ENCODE peak calls at places on chromosomes 11 and 22, in six cellular contexts. X is mammary epithelial cell; L is cardiac fibroblast; A is CD4-positive, alpha-beta T cell; G is epithelial cell of esophagus; D is osteocyte. T is an unnamed sample.

GRCh38 chr11:6850526-6850925 is 5.0 kb downstream of the OR10A5 start:
- DNase-seq in G (no peak), X (no peak), D (no peak), L (no peak), A (no peak), T (no peak)

GRCh38 chr11:108117746-108118371 is 3.5 kb upstream of the ACAT1 start:
- DNase-seq in G (peak), A (no peak), L (peak), X (peak), D (no peak), T (no peak)

GRCh38 chr11:128504489-128504888 is 82.9 kb downstream of the ETS1 start:
- DNase-seq in A (no peak), L (no peak), X (no peak), G (no peak), D (no peak), T (no peak)

GRCh38 chr11:75768909-75769771 is 562 bp downstream of the DGAT2 start:
- DNase-seq in D (no peak), A (no peak), G (peak), L (no peak), X (no peak), T (no peak)

GRCh38 chr22:48850658-48851287 is 976.9 kb downstream of the BRD1 start:
- DNase-seq in G (no peak), X (no peak), D (no peak), A (no peak), L (no peak), T (no peak)

GRCh38 chr22:46964773-46965550 is 202.5 kb downstream of the TBC1D22A start:
- DNase-seq in A (no peak), D (no peak), G (no peak), X (no peak), L (no peak), T (no peak)

GRCh38 chr11:10544491-10545470 is 3.8 kb upstream of the RNF141 start:
- DNase-seq in A (no peak), L (no peak), X (no peak), G (no peak), D (no peak), T (no peak)

GRCh38 chr11:78156081-78156844 is 16.8 kb upstream of the ALG8 start:
- DNase-seq in A (no peak), D (no peak), L (peak), G (no peak), X (no peak), T (no peak)

GRCh38 chr22:40116496-40117200 is 61.1 kb upstream of the TNRC6B start:
- DNase-seq in L (no peak), X (no peak), G (no peak), A (peak), D (no peak), T (no peak)

GRCh38 chr11:63888170-63889086 is 28.5 kb downstream of the RCOR2 start:
- DNase-seq in L (peak), D (no peak), X (peak), G (peak), A (peak), T (peak)

GRCh38 chr11:64097468-64098317 is 62.0 kb downstream of the FLRT1 start:
- DNase-seq in A (no peak), D (no peak), X (no peak), G (no peak), L (no peak), T (no peak)

GRCh38 chr11:130511765-130512164 is 63.3 kb downstream of the ADAMTS15 start:
- DNase-seq in X (peak), A (no peak), D (no peak), G (peak), L (no peak), T (no peak)

GRCh38 chr11:86182976-86183584 is 61.5 kb upstream of the EED start:
- DNase-seq in X (peak), G (peak), L (no peak), A (peak), D (no peak), T (no peak)

GRCh38 chr22:28142361-28142801 is 223.3 kb upstream of the PITPNB start:
- DNase-seq in D (no peak), L (peak), A (no peak), G (peak), X (peak), T (no peak)

GRCh38 chr11:36292311-36292722 is 3.1 kb upstream of the COMMD9 start:
- DNase-seq in A (no peak), L (peak), D (no peak), G (peak), X (peak), T (no peak)

GRCh38 chr11:130160460-130161090 is 993 bp downstream of the ST14 start:
- DNase-seq in A (no peak), G (no peak), X (peak), D (no peak), L (no peak), T (no peak)

GRCh38 chr11:121210445-121210970 is 82.1 kb upstream of the SC5D start:
- DNase-seq in G (no peak), L (no peak), D (no peak), A (no peak), X (no peak), T (no peak)

GRCh38 chr22:27378994-27379393 is 422.6 kb downstream of the MN1 start:
- DNase-seq in L (no peak), X (no peak), G (no peak), A (no peak), D (peak), T (no peak)

GRCh38 chr11:12890476-12890875 is 118.6 kb upstream of the RASSF10 start:
- DNase-seq in G (no peak), A (no peak), X (no peak), D (no peak), L (peak), T (no peak)

GRCh38 chr22:29726512-29727247 is 6.9 kb downstream of the CABP7 start:
- DNase-seq in L (no peak), X (no peak), G (no peak), D (no peak), A (no peak), T (no peak)

GRCh38 chr11:122363306-122363705 is 247.3 kb upstream of the BLID start:
- DNase-seq in L (no peak), A (no peak), D (no peak), X (no peak), G (peak), T (no peak)

GRCh38 chr11:122367809-122368231 is 251.8 kb upstream of the BLID start:
- DNase-seq in L (peak), A (no peak), D (no peak), G (peak), X (peak), T (no peak)

GRCh38 chr11:122365545-122366380 is 249.7 kb upstream of the BLID start:
- DNase-seq in X (no peak), D (no peak), A (no peak), G (no peak), L (peak), T (peak)

DNA sequence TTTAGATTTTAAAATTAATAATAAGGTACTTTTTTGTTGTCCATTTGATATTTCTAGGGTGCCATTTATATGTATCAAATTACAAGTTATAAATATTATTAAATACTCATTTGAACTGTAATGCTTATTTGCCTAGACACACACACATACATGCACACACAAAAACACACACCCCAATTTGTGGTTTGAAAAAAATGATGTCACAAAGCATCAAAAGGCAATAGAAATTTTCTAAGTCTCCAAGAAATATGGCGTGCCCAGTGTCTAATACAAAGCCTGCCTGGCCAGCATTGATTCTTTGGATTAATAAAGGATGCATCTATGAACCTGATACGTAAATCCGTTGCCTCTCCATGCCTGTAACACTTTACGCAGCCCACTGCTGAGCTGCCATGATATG is 252.8 kb upstream of the BLID start:
- DNase-seq in X (no peak), A (no peak), D (no peak), L (no peak), G (no peak), T (no peak)
- TF ChIP-seq CTCF in X (no peak), A (no peak), D (no peak), L (no peak), G (no peak), T (no peak)

DNA sequence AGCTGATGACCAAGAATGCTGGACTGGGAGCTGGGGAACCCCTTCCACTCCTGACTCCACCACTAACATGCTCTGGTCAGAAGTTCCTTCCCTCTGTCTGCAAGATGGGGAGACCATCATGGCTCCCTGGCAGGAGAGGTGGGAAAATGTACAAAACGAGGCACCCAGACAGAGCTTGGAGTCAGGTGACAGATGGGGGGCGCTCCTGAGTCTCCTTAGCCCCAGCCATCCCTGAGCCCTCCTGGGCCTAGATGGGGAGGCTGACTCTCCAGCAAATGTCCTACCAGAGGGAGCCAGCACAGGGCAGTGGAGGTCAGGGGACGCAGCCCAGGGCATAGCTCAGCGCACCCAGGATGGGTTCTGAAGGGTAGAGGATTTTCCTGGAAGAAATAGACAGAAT is 20.0 kb downstream of the KCNJ4 start:
- DNase-seq in A (no peak), G (no peak), X (no peak), D (no peak), L (no peak), T (no peak)
- TF ChIP-seq CTCF in A (no peak), G (no peak), X (no peak), D (no peak), L (no peak), T (no peak)

GRCh38 chr11:1482581-1483444 is 3.8 kb downstream of the MOB2 start:
- DNase-seq in L (no peak), G (no peak), A (no peak), D (no peak), X (no peak), T (no peak)
- TF ChIP-seq CTCF in L (no peak), G (no peak), A (no peak), D (no peak), X (no peak), T (no peak)

GRCh38 chr22:43783777-43784176 is 28.3 kb downstream of the EFCAB6 start:
- DNase-seq in A (no peak), L (no peak), G (no peak), X (no peak), D (no peak), T (no peak)
- TF ChIP-seq CTCF in A (no peak), L (peak), G (no peak), X (no peak), D (no peak), T (no peak)

GRCh38 chr22:22109693-22110466 is 127.3 kb upstream of the TOP3B start:
- DNase-seq in G (no peak), L (no peak), D (no peak), A (no peak), X (no peak), T (no peak)

GRCh38 chr22:22111983-22112382 is 129.4 kb upstream of the TOP3B start:
- DNase-seq in D (no peak), L (no peak), A (no peak), G (no peak), X (no peak), T (no peak)

GRCh38 chr22:22112533-22113294 is 130.1 kb upstream of the TOP3B start:
- DNase-seq in G (no peak), X (no peak), L (no peak), A (no peak), D (no peak), T (no peak)

GRCh38 chr22:22111267-22111751 is 128.7 kb upstream of the TOP3B start:
- DNase-seq in X (peak), D (peak), G (peak), A (no peak), L (peak), T (no peak)

DNA sequence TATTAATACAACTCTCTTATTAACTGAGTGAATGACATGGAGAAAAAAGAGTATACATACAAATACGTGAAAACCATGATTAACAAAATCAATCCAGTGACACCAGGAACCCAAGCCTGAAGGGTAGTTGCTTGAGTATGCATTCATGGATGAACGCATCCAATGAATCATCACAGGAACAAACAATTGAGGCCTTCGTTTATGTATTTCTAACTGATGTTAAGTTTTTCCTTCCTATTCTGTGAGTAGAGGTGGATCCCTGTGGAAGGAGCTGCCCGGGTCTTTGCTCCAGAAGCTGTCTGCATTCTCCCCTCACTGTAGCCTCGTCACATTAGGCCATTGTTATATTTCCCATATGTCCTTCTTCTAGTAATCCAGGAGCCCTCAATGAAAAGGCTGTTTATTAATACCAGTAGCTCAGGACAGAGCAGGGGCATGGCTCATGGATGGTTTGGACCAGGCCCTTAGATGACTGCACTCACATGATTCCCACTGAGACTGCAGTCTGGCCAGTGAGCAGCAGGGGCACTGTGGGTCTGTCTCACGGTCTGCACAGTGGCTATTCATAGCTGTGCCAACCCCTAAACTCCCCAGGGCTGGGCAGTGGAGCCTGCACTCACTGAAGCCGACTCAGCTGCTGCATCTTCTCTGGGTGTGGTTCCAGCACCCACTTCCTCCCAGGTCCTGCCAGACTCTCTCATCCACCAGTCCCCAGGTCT is 128.1 kb upstream of the TOP3B start:
- DNase-seq in L (peak), G (peak), X (peak), D (peak), A (no peak), T (no peak)
- TF ChIP-seq CTCF in L (peak), G (peak), X (peak), D (peak), A (no peak), T (peak)

T was measured in right atrium auricular region.